ENCODE peak calls at places on chromosome 19, in five cellular contexts. P, U, A, B and I are unnamed samples.

GRCh38 chr19:18046066-18046718 is 38.2 kb downstream of the ARRDC2 start:
- DNase-seq in P (peak; percentile 55), U (no peak), A (peak; percentile 60), B (peak; percentile 71), I (peak; percentile 38)

GRCh38 chr19:58395220-58395978 is at the start of gene RNF225:
- DNase-seq in P (no peak), U (no peak), A (no peak), B (no peak), I (no peak)

GRCh38 chr19:30718728-30719127 is 346.5 kb downstream of the ZNF536 start:
- DNase-seq in P (no peak), U (no peak), A (peak; percentile 10), B (no peak), I (no peak)

GRCh38 chr19:43290568-43291359 is 21.4 kb upstream of the PSG9 start:
- DNase-seq in P (peak; percentile 14), U (no peak), A (no peak), B (no peak), I (no peak)

GRCh38 chr19:11418166-11418517 is 972 bp downstream of the RGL3 start:
- DNase-seq in P (no peak), U (no peak), A (no peak), B (no peak), I (no peak)

GRCh38 chr19:29308977-29309520 is 96.1 kb upstream of the UQCRFS1 start:
- DNase-seq in P (no peak), U (no peak), A (no peak), B (no peak), I (no peak)

GRCh38 chr19:54188224-54188871 is 1.0 kb downstream of the MBOAT7 start:
- DNase-seq in P (peak; percentile 50), U (peak; percentile 50), A (no peak), B (no peak), I (no peak)

GRCh38 chr19:49570997-49571676 is 9.2 kb downstream of the NOSIP start:
- DNase-seq in P (no peak), U (no peak), A (peak; percentile 92), B (no peak), I (no peak)

GRCh38 chr19:54390942-54391577 is 24.2 kb upstream of the TTYH1 start:
- DNase-seq in P (peak; percentile 77), U (no peak), A (peak; percentile 74), B (no peak), I (no peak)

GRCh38 chr19:6490134-6490533 is 8.5 kb upstream of the DENND1C start:
- DNase-seq in P (no peak), U (no peak), A (no peak), B (no peak), I (no peak)
- H3K4me3 ChIP-seq in P (no peak overlapping the region), U (no peak overlapping the region), A (no peak overlapping the region), B (no peak overlapping the region), I (no peak overlapping the region)

GRCh38 chr19:1263198-1263597 is 5.9 kb upstream of the CIRBP start:
- DNase-seq in P (no peak), U (no peak), A (no peak), B (no peak), I (no peak)
- H3K4me1 ChIP-seq in P (peaks cover 46% of the 10 kb centered on the region), U (peaks cover 81% of the 10 kb centered on the region), A (peaks cover 72% of the 10 kb centered on the region), B (no peaks in the 10 kb centered on the region), I (peaks cover 10% of the 10 kb centered on the region)

GRCh38 chr19:3873151-3873550 is 4.3 kb upstream of the ZFR2 start:
- DNase-seq in P (no peak), U (no peak), A (no peak), B (no peak), I (peak; percentile 1)
- H3K27me3 ChIP-seq in P (peaks cover 9% of the 10 kb centered on the region), U (peaks cover 41% of the 10 kb centered on the region), A (no peaks in the 10 kb centered on the region), B (peaks cover 15% of the 10 kb centered on the region), I (no peaks in the 10 kb centered on the region)

DNA sequence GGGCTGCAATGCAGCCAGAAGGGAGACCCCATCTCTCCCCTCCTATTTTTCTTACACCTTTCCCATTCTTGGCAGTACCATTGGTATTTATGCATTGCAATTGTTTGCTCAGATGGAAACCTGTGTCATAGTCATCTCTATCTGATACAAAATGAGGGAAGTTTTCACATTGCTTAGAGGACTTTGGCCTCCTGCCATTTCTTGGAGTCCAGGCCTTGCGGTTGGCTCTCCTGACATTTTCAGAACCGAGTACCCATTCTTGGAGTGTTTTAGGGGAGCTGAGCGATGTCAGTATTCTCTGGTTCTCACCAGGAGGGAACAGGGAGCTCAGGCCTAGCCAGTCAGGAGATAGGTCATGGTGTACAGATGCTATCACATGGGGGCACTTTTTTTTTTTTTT is 1.5 kb downstream of the SIN3B start:
- DNase-seq in P (peak; percentile 61), U (no peak), A (no peak), B (no peak), I (no peak)
- H3K4me3 ChIP-seq in P (no peak overlapping the region), U (peak overlapping the region; percentile 76), A (peak overlapping the region; percentile 87), B (no peak overlapping the region), I (no peak overlapping the region)